ENCODE peak calls at places on chromosome 1, in eight cellular contexts. I, V, H, C, T, Z, M and P are unnamed samples.

GRCh38 chr1:10451286-10451685 is 1.5 kb downstream of the CORT start:
- DNase-seq in I (peak), V (no peak), H (peak), C (no peak), T (no peak), Z (no peak), M (no peak), P (no peak)

GRCh38 chr1:43954036-43954435 is 7.3 kb downstream of the IPO13 start:
- DNase-seq in I (no peak), V (no peak), H (no peak), C (no peak), T (no peak), Z (no peak), M (no peak), P (no peak)

GRCh38 chr1:179807691-179808485 is 64.8 kb downstream of the FAM163A start:
- DNase-seq in I (peak), V (no peak), H (peak), C (no peak), T (no peak), Z (no peak), M (no peak), P (no peak)

GRCh38 chr1:1969505-1969900 is 34.1 kb downstream of the CFAP74 start:
- DNase-seq in I (no peak), V (no peak), H (no peak), C (no peak), T (no peak), Z (no peak), M (no peak), P (no peak)

GRCh38 chr1:152479792-152480595 is 30.6 kb upstream of the LCE5A start:
- DNase-seq in I (peak), V (peak), H (peak), C (peak), T (peak), Z (peak), M (no peak), P (no peak)

GRCh38 chr1:223631367-223631977 is 34.0 kb downstream of the CAPN8 start:
- DNase-seq in I (no peak), V (no peak), H (peak), C (no peak), T (no peak), Z (no peak), M (no peak), P (no peak)

GRCh38 chr1:65512967-65513777 is 92.7 kb downstream of the LEPR start:
- DNase-seq in I (peak), V (no peak), H (peak), C (no peak), T (no peak), Z (no peak), M (no peak), P (no peak)

GRCh38 chr1:205127646-205128045 is 5.9 kb upstream of the RBBP5 start:
- DNase-seq in I (no peak), V (no peak), H (no peak), C (no peak), T (no peak), Z (no peak), M (no peak), P (no peak)

GRCh38 chr1:45331436-45332345 is 5.0 kb downstream of the HPDL start:
- DNase-seq in I (no peak), V (no peak), H (no peak), C (no peak), T (no peak), Z (no peak), M (no peak), P (no peak)

GRCh38 chr1:44723496-44724407 is 7.2 kb downstream of the RNU5D-1 start:
- DNase-seq in I (no peak), V (peak), H (no peak), C (no peak), T (peak), Z (peak), M (no peak), P (no peak)